ENCODE peak calls at places on chromosomes 1 and 21, in five cellular contexts. One of them, this sample, is unnamed.

GRCh38 chr1:43473463-43473862 is 19.7 kb upstream of the HYI start:
- DNase-seq in astrocyte: no peak
- DNase-seq in hepatocyte: no peak
- DNase-seq in sigmoid colon: no peak
- DNase-seq in OCI-LY7: no peak
- DNase-seq in this sample: no peak

GRCh38 chr21:42406846-42407245 is 3.1 kb downstream of the UBASH3A start:
- DNase-seq in hepatocyte: no peak
- DNase-seq in sigmoid colon: peak; percentile 45
- DNase-seq in astrocyte: no peak
- DNase-seq in OCI-LY7: no peak
- DNase-seq in this sample: no peak

GRCh38 chr1:30915491-30916230 is 7.1 kb upstream of the SDC3 start:
- DNase-seq in hepatocyte: no peak
- DNase-seq in astrocyte: no peak
- DNase-seq in sigmoid colon: peak; percentile 43
- DNase-seq in OCI-LY7: no peak
- DNase-seq in this sample: no peak

GRCh38 chr21:41121785-41122415 is 46.1 kb upstream of the BACE2 start:
- DNase-seq in OCI-LY7: peak; percentile 60
- DNase-seq in hepatocyte: peak; percentile 89
- DNase-seq in sigmoid colon: peak; percentile 88
- DNase-seq in astrocyte: peak; percentile 51
- DNase-seq in this sample: peak; percentile 84

GRCh38 chr1:117529683-117530082 is 76.2 kb upstream of the TENT5C start:
- DNase-seq in sigmoid colon: no peak
- DNase-seq in hepatocyte: no peak
- DNase-seq in OCI-LY7: no peak
- DNase-seq in astrocyte: no peak
- DNase-seq in this sample: no peak

GRCh38 chr21:38849776-38850175 is 44.0 kb downstream of the ETS2 start:
- DNase-seq in OCI-LY7: no peak
- DNase-seq in sigmoid colon: no peak
- DNase-seq in astrocyte: no peak
- DNase-seq in hepatocyte: no peak
- DNase-seq in this sample: no peak

GRCh38 chr1:101371259-101371658 is 134.4 kb downstream of the S1PR1 start:
- DNase-seq in OCI-LY7: no peak
- DNase-seq in sigmoid colon: no peak
- DNase-seq in astrocyte: peak; percentile 68
- DNase-seq in hepatocyte: no peak
- DNase-seq in this sample: no peak

GRCh38 chr1:76501136-76501535 is 366.1 kb upstream of the ST6GALNAC5 start:
- DNase-seq in astrocyte: peak; percentile 25
- DNase-seq in hepatocyte: no peak
- DNase-seq in sigmoid colon: no peak
- DNase-seq in OCI-LY7: no peak
- DNase-seq in this sample: no peak

GRCh38 chr21:33401617-33401967 is 1.6 kb upstream of the IFNGR2 start:
- DNase-seq in astrocyte: no peak
- DNase-seq in hepatocyte: no peak
- DNase-seq in sigmoid colon: no peak
- DNase-seq in OCI-LY7: no peak
- DNase-seq in this sample: no peak

GRCh38 chr1:41357451-41358151 is 3.6 kb upstream of the FOXO6 start:
- DNase-seq in sigmoid colon: no peak
- DNase-seq in hepatocyte: no peak
- DNase-seq in astrocyte: peak; percentile 69
- DNase-seq in OCI-LY7: no peak
- DNase-seq in this sample: peak; percentile 69

GRCh38 chr1:23384312-23385058 is 14.8 kb upstream of the ZNF436 start:
- DNase-seq in hepatocyte: peak; percentile 37
- DNase-seq in astrocyte: peak; percentile 81
- DNase-seq in sigmoid colon: peak; percentile 4
- DNase-seq in OCI-LY7: no peak
- DNase-seq in this sample: no peak

GRCh38 chr1:163035791-163036249 is 33.3 kb upstream of the RGS4 start:
- DNase-seq in astrocyte: peak; percentile 99
- DNase-seq in sigmoid colon: no peak
- DNase-seq in OCI-LY7: no peak
- DNase-seq in hepatocyte: no peak
- DNase-seq in this sample: no peak

GRCh38 chr21:22421416-22422190 is 1423.4 kb downstream of the NCAM2 start:
- DNase-seq in astrocyte: no peak
- DNase-seq in sigmoid colon: no peak
- DNase-seq in OCI-LY7: no peak
- DNase-seq in hepatocyte: no peak
- DNase-seq in this sample: no peak

GRCh38 chr1:167605576-167605975 is 24.5 kb upstream of the RCSD1 start:
- DNase-seq in OCI-LY7: no peak
- DNase-seq in sigmoid colon: no peak
- DNase-seq in astrocyte: no peak
- DNase-seq in hepatocyte: no peak
- DNase-seq in this sample: no peak

GRCh38 chr1:160779662-160780397 is 16.1 kb upstream of the LY9 start:
- DNase-seq in astrocyte: no peak
- DNase-seq in OCI-LY7: peak; percentile 82
- DNase-seq in sigmoid colon: no peak
- DNase-seq in hepatocyte: peak; percentile 27
- DNase-seq in this sample: no peak

GRCh38 chr1:100941580-100942216 is 45.8 kb downstream of the SLC30A7 start:
- DNase-seq in OCI-LY7: no peak
- DNase-seq in sigmoid colon: no peak
- DNase-seq in astrocyte: no peak
- DNase-seq in hepatocyte: no peak
- DNase-seq in this sample: no peak

GRCh38 chr1:169933999-169934725 is 40.5 kb upstream of the SCYL3 start:
- DNase-seq in astrocyte: peak; percentile 55
- DNase-seq in hepatocyte: no peak
- DNase-seq in sigmoid colon: no peak
- DNase-seq in OCI-LY7: no peak
- DNase-seq in this sample: no peak

GRCh38 chr21:36579898-36580297 is 100.0 kb upstream of the CLDN14 start:
- DNase-seq in astrocyte: no peak
- DNase-seq in hepatocyte: no peak
- DNase-seq in OCI-LY7: no peak
- DNase-seq in sigmoid colon: no peak
- DNase-seq in this sample: no peak

GRCh38 chr1:147162093-147162492 is 10.2 kb downstream of the PRKAB2 start:
- DNase-seq in sigmoid colon: no peak
- DNase-seq in astrocyte: no peak
- DNase-seq in hepatocyte: no peak
- DNase-seq in OCI-LY7: no peak
- DNase-seq in this sample: no peak

GRCh38 chr1:87506147-87506546 is 177.5 kb downstream of the LMO4 start:
- DNase-seq in sigmoid colon: no peak
- DNase-seq in OCI-LY7: no peak
- DNase-seq in astrocyte: no peak
- DNase-seq in hepatocyte: no peak
- DNase-seq in this sample: no peak

GRCh38 chr1:26697441-26697977 is 1.7 kb downstream of the ARID1A start:
- DNase-seq in OCI-LY7: peak; percentile 49
- DNase-seq in sigmoid colon: no peak
- DNase-seq in hepatocyte: peak; percentile 21
- DNase-seq in astrocyte: no peak
- DNase-seq in this sample: no peak

GRCh38 chr1:177065430-177065829 is 99.1 kb downstream of the ASTN1 start:
- DNase-seq in astrocyte: no peak
- DNase-seq in sigmoid colon: no peak
- DNase-seq in hepatocyte: no peak
- DNase-seq in OCI-LY7: no peak
- DNase-seq in this sample: no peak

GRCh38 chr1:10615336-10615735 is 140.6 kb downstream of the PEX14 start:
- DNase-seq in sigmoid colon: peak; percentile 38
- DNase-seq in OCI-LY7: no peak
- DNase-seq in astrocyte: peak; percentile 34
- DNase-seq in hepatocyte: no peak
- DNase-seq in this sample: peak; percentile 24

GRCh38 chr1:19809044-19809750 is 5.9 kb downstream of the RNF186 start:
- DNase-seq in sigmoid colon: no peak
- DNase-seq in OCI-LY7: no peak
- DNase-seq in hepatocyte: no peak
- DNase-seq in astrocyte: no peak
- DNase-seq in this sample: no peak

GRCh38 chr1:30241681-30242080 is 481.7 kb downstream of the MATN1 start:
- DNase-seq in OCI-LY7: no peak
- DNase-seq in astrocyte: no peak
- DNase-seq in hepatocyte: no peak
- DNase-seq in sigmoid colon: no peak
- DNase-seq in this sample: no peak

GRCh38 chr1:34131396-34132160 is 33.5 kb downstream of the CSMD2 start:
- DNase-seq in astrocyte: no peak
- DNase-seq in OCI-LY7: no peak
- DNase-seq in sigmoid colon: no peak
- DNase-seq in hepatocyte: no peak
- DNase-seq in this sample: peak; percentile 69

GRCh38 chr21:28975401-28975800 is 17.3 kb downstream of the LTN1 start:
- DNase-seq in sigmoid colon: no peak
- DNase-seq in astrocyte: no peak
- DNase-seq in hepatocyte: no peak
- DNase-seq in OCI-LY7: no peak
- DNase-seq in this sample: no peak

GRCh38 chr1:221188531-221188930 is 309.3 kb downstream of the HLX start:
- DNase-seq in OCI-LY7: no peak
- DNase-seq in hepatocyte: no peak
- DNase-seq in astrocyte: no peak
- DNase-seq in sigmoid colon: no peak
- DNase-seq in this sample: no peak

DNA sequence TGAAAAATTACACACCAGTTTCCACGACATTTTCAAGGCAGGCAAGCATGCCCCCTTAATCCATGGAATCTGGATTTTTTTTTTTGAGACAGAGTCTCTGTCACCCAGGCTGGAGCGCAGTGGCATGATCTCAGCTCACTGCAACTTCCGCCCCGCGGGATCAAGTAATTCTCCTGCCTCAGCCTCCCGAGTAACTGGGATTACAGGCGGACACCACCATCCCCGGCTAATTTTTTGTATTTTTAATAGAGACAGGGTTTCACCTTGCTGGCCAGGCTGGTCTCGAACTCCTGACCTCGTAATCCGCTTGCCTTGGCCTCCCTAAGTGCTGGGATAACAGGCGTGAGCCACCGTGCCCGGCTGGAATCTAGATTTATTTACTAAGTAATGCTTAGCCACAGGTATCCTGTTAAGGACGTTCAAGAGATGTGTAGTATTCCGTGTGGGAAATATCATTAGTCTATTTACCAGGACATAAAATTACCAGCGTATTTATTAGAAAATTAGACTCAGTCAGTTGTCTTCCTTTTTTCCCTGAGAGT is 2.5 kb downstream of the IFI44 start:
- DNase-seq in astrocyte: no peak
- DNase-seq in sigmoid colon: no peak
- DNase-seq in hepatocyte: no peak
- DNase-seq in OCI-LY7: no peak
- DNase-seq in this sample: no peak
- H3K4me3 ChIP-seq in astrocyte: peak overlapping the region; percentile 46
- H3K4me3 ChIP-seq in sigmoid colon: peak overlapping the region; percentile 40
- H3K4me3 ChIP-seq in hepatocyte: no peak overlapping the region
- H3K4me3 ChIP-seq in OCI-LY7: no peak overlapping the region
- H3K4me3 ChIP-seq in this sample: peak overlapping the region; percentile 63

GRCh38 chr1:37090671-37091070 is 56.4 kb upstream of the GRIK3 start:
- DNase-seq in OCI-LY7: no peak
- DNase-seq in sigmoid colon: no peak
- DNase-seq in hepatocyte: no peak
- DNase-seq in astrocyte: no peak
- DNase-seq in this sample: no peak

GRCh38 chr1:37089750-37090149 is 55.4 kb upstream of the GRIK3 start:
- DNase-seq in OCI-LY7: no peak
- DNase-seq in hepatocyte: no peak
- DNase-seq in sigmoid colon: no peak
- DNase-seq in astrocyte: no peak
- DNase-seq in this sample: no peak

GRCh38 chr1:37083551-37084119 is 49.3 kb upstream of the GRIK3 start:
- DNase-seq in hepatocyte: no peak
- DNase-seq in OCI-LY7: no peak
- DNase-seq in sigmoid colon: no peak
- DNase-seq in astrocyte: no peak
- DNase-seq in this sample: no peak

GRCh38 chr1:37085393-37085792 is 51.1 kb upstream of the GRIK3 start:
- DNase-seq in OCI-LY7: no peak
- DNase-seq in sigmoid colon: no peak
- DNase-seq in hepatocyte: no peak
- DNase-seq in astrocyte: no peak
- DNase-seq in this sample: no peak
- TF ChIP-seq CTCF in OCI-LY7: peak; percentile 52
- TF ChIP-seq CTCF in sigmoid colon: no peak
- TF ChIP-seq CTCF in hepatocyte: no peak
- TF ChIP-seq CTCF in astrocyte: no peak
- TF ChIP-seq CTCF in this sample: no peak

DNA sequence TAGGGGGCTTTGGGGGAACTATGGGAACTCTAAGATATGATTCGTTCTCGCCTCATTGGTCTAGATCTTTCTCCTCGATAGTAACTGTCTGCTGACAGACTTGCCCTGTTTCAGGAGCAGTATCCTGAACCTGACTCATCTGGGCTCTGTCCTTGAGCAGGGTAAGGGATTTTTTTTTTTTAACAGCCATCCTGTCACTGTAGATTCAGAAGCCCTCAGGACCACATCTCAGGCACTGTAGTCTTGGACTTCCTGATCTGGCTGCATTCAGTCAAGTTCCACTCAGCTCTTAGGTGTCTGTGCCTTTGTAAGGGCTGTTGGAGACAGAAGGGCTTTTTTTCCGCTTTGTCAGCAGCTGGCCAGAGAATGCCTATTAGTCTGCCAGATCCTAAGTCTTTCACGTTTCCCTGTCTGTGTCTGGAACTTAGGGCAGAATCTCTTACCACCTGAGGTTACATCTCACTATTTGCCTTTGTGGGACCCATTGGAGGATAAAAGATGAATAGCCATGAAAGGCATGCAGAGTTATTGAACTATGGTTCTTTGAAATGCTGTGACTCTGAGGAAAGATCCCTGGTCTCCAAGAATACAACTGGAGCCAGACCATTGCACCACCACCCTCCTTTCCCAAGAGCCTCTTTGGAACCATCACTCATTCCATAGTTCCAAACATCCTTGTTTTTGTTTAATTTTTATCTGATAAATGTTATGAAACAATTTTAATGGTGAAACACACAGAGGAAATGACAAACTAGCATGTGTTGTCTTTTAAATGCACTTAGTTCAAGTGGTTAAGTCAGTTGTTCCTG is 49.7 kb upstream of the MACF1 start:
- DNase-seq in hepatocyte: peak; percentile 54
- DNase-seq in sigmoid colon: peak; percentile 86
- DNase-seq in OCI-LY7: no peak
- DNase-seq in astrocyte: peak; percentile 95
- DNase-seq in this sample: peak; percentile 77
- H3K27ac ChIP-seq in hepatocyte: peak overlapping the region; percentile 25
- H3K27ac ChIP-seq in sigmoid colon: peak overlapping the region; percentile 80
- H3K27ac ChIP-seq in OCI-LY7: no peak overlapping the region
- H3K27ac ChIP-seq in astrocyte: peak overlapping the region; percentile 48
- H3K27ac ChIP-seq in this sample: peak overlapping the region; percentile 80

GRCh38 chr21:46187251-46187650 is 3.0 kb upstream of the SPATC1L start:
- DNase-seq in sigmoid colon: no peak
- DNase-seq in astrocyte: no peak
- DNase-seq in hepatocyte: no peak
- DNase-seq in OCI-LY7: no peak
- DNase-seq in this sample: no peak
- H3K4me3 ChIP-seq in sigmoid colon: no peak overlapping the region
- H3K4me3 ChIP-seq in astrocyte: no peak overlapping the region
- H3K4me3 ChIP-seq in hepatocyte: no peak overlapping the region
- H3K4me3 ChIP-seq in OCI-LY7: no peak overlapping the region
- H3K4me3 ChIP-seq in this sample: no peak overlapping the region

This sample was measured in coronary artery.